ENCODE peak calls at places on chromosome 15, in nine cellular contexts. One of them, this sample, is unnamed.

GRCh38 chr15:40501487-40501886 is 30.7 kb downstream of the CHST14 start:
- DNase-seq in left lung: no peak
- DNase-seq in neural progenitor cell: no peak
- DNase-seq in osteoblast: no peak
- DNase-seq in IMR-90: no peak
- DNase-seq in right cardiac atrium: no peak
- DNase-seq in RWPE2: no peak
- DNase-seq in right lobe of liver: no peak
- DNase-seq in heart right ventricle: no peak
- DNase-seq in this sample: no peak

GRCh38 chr15:51128701-51129100 is 34.0 kb upstream of the TNFAIP8L3 start:
- DNase-seq in RWPE2: no peak
- DNase-seq in osteoblast: no peak
- DNase-seq in left lung: no peak
- DNase-seq in right cardiac atrium: no peak
- DNase-seq in right lobe of liver: no peak
- DNase-seq in neural progenitor cell: no peak
- DNase-seq in heart right ventricle: no peak
- DNase-seq in IMR-90: peak; percentile 22
- DNase-seq in this sample: no peak

GRCh38 chr15:44193651-44194396 is 1.2 kb downstream of the FRMD5 start:
- DNase-seq in heart right ventricle: no peak
- DNase-seq in RWPE2: no peak
- DNase-seq in neural progenitor cell: peak; percentile 62
- DNase-seq in left lung: no peak
- DNase-seq in right cardiac atrium: no peak
- DNase-seq in IMR-90: peak; percentile 55
- DNase-seq in right lobe of liver: no peak
- DNase-seq in osteoblast: peak; percentile 77
- DNase-seq in this sample: no peak

GRCh38 chr15:62343397-62343796 is 178.3 kb upstream of the C2CD4B start:
- DNase-seq in osteoblast: no peak
- DNase-seq in IMR-90: no peak
- DNase-seq in RWPE2: no peak
- DNase-seq in right cardiac atrium: no peak
- DNase-seq in neural progenitor cell: no peak
- DNase-seq in right lobe of liver: no peak
- DNase-seq in left lung: no peak
- DNase-seq in heart right ventricle: no peak
- DNase-seq in this sample: no peak

GRCh38 chr15:29695486-29696167 is 126.6 kb downstream of the TJP1 start:
- DNase-seq in RWPE2: no peak
- DNase-seq in left lung: no peak
- DNase-seq in right cardiac atrium: no peak
- DNase-seq in IMR-90: no peak
- DNase-seq in right lobe of liver: no peak
- DNase-seq in osteoblast: no peak
- DNase-seq in neural progenitor cell: peak; percentile 49
- DNase-seq in heart right ventricle: no peak
- DNase-seq in this sample: no peak

GRCh38 chr15:57364282-57365007 is 11.9 kb upstream of the CGNL1 start:
- DNase-seq in osteoblast: peak; percentile 59
- DNase-seq in left lung: no peak
- DNase-seq in heart right ventricle: no peak
- DNase-seq in RWPE2: no peak
- DNase-seq in IMR-90: peak; percentile 17
- DNase-seq in right cardiac atrium: peak; percentile 66
- DNase-seq in neural progenitor cell: peak; percentile 57
- DNase-seq in right lobe of liver: no peak
- DNase-seq in this sample: no peak

GRCh38 chr15:57502116-57502515 is 89.6 kb upstream of the MYZAP start:
- DNase-seq in right cardiac atrium: no peak
- DNase-seq in right lobe of liver: no peak
- DNase-seq in heart right ventricle: no peak
- DNase-seq in left lung: no peak
- DNase-seq in osteoblast: no peak
- DNase-seq in neural progenitor cell: no peak
- DNase-seq in RWPE2: no peak
- DNase-seq in IMR-90: no peak
- DNase-seq in this sample: no peak

GRCh38 chr15:51313644-51314280 is 24.6 kb downstream of the CYP19A1 start:
- DNase-seq in IMR-90: no peak
- DNase-seq in neural progenitor cell: no peak
- DNase-seq in left lung: no peak
- DNase-seq in RWPE2: no peak
- DNase-seq in right cardiac atrium: no peak
- DNase-seq in osteoblast: no peak
- DNase-seq in heart right ventricle: no peak
- DNase-seq in right lobe of liver: no peak
- DNase-seq in this sample: no peak

GRCh38 chr15:68479406-68479805 is 47.4 kb upstream of the ITGA11 start:
- DNase-seq in left lung: no peak
- DNase-seq in neural progenitor cell: no peak
- DNase-seq in osteoblast: peak; percentile 79
- DNase-seq in right lobe of liver: no peak
- DNase-seq in right cardiac atrium: peak; percentile 83
- DNase-seq in RWPE2: no peak
- DNase-seq in heart right ventricle: peak; percentile 32
- DNase-seq in IMR-90: peak; percentile 59
- DNase-seq in this sample: no peak

GRCh38 chr15:70248116-70249025 is 150.7 kb upstream of the TLE3 start:
- DNase-seq in RWPE2: peak; percentile 63
- DNase-seq in heart right ventricle: no peak
- DNase-seq in right lobe of liver: no peak
- DNase-seq in IMR-90: no peak
- DNase-seq in osteoblast: peak; percentile 73
- DNase-seq in left lung: no peak
- DNase-seq in right cardiac atrium: no peak
- DNase-seq in neural progenitor cell: peak; percentile 76
- DNase-seq in this sample: peak; percentile 19

GRCh38 chr15:58260186-58260910 is 122.2 kb downstream of the AQP9 start:
- DNase-seq in heart right ventricle: no peak
- DNase-seq in left lung: no peak
- DNase-seq in neural progenitor cell: no peak
- DNase-seq in osteoblast: no peak
- DNase-seq in RWPE2: no peak
- DNase-seq in right cardiac atrium: peak; percentile 59
- DNase-seq in IMR-90: peak; percentile 16
- DNase-seq in right lobe of liver: no peak
- DNase-seq in this sample: no peak

GRCh38 chr15:72584006-72584405 is 70.5 kb upstream of the GOLGA6B start:
- DNase-seq in right cardiac atrium: no peak
- DNase-seq in RWPE2: no peak
- DNase-seq in IMR-90: peak; percentile 25
- DNase-seq in right lobe of liver: no peak
- DNase-seq in osteoblast: no peak
- DNase-seq in heart right ventricle: no peak
- DNase-seq in left lung: no peak
- DNase-seq in neural progenitor cell: peak; percentile 11
- DNase-seq in this sample: no peak

GRCh38 chr15:41557673-41558399 is 1.2 kb upstream of the TYRO3 start:
- DNase-seq in right cardiac atrium: peak; percentile 82
- DNase-seq in right lobe of liver: no peak
- DNase-seq in RWPE2: no peak
- DNase-seq in IMR-90: peak; percentile 67
- DNase-seq in osteoblast: peak; percentile 97
- DNase-seq in heart right ventricle: no peak
- DNase-seq in left lung: peak; percentile 86
- DNase-seq in neural progenitor cell: peak; percentile 90
- DNase-seq in this sample: peak; percentile 85

GRCh38 chr15:73926191-73927002 is at the start of gene LOXL1:
- DNase-seq in RWPE2: no peak
- DNase-seq in left lung: peak; percentile 88
- DNase-seq in IMR-90: peak; percentile 92
- DNase-seq in right cardiac atrium: peak; percentile 91
- DNase-seq in osteoblast: peak; percentile 100
- DNase-seq in heart right ventricle: peak; percentile 70
- DNase-seq in right lobe of liver: no peak
- DNase-seq in neural progenitor cell: peak; percentile 91
- DNase-seq in this sample: peak; percentile 88
- H3K27ac ChIP-seq in RWPE2: peak within 1 kb of the TSS; percentile 70
- H3K27ac ChIP-seq in left lung: peak within 1 kb of the TSS; percentile 67
- H3K27ac ChIP-seq in IMR-90: peak within 1 kb of the TSS; percentile 96
- H3K27ac ChIP-seq in right cardiac atrium: peak within 1 kb of the TSS; percentile 66
- H3K27ac ChIP-seq in osteoblast: peak within 1 kb of the TSS; percentile 65
- H3K27ac ChIP-seq in heart right ventricle: peak within 1 kb of the TSS; percentile 92
- H3K27ac ChIP-seq in right lobe of liver: no peak within 1 kb of the TSS
- H3K27ac ChIP-seq in neural progenitor cell: no peak within 1 kb of the TSS
- H3K27ac ChIP-seq in this sample: peak within 1 kb of the TSS; percentile 88

DNA sequence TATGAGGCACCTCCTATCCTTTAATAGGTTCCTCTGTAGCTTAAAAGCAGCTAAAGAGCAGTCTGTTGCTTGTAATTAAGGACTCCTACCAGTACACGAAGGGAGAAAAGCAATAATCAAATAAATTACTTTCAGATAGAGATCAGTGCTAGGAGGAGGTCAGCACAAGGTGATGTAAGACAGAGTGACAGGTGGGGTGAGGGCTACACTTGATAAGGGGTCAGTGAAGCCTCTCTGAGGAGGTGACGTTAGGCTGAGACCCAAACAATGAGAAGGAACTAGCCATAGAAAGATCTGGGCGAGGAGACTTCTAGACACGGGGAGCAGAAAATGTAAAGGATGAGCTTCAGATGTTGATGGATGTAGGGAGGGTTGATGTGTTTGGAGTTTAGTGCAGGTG is 57.7 kb upstream of the BLM start:
- DNase-seq in neural progenitor cell: no peak
- DNase-seq in left lung: no peak
- DNase-seq in IMR-90: no peak
- DNase-seq in osteoblast: no peak
- DNase-seq in right lobe of liver: no peak
- DNase-seq in RWPE2: no peak
- DNase-seq in heart right ventricle: no peak
- DNase-seq in right cardiac atrium: no peak
- DNase-seq in this sample: no peak
- H3K4me1 ChIP-seq in neural progenitor cell: peaks cover 5% of the 10 kb centered on the region
- H3K4me1 ChIP-seq in left lung: peaks cover 48% of the 10 kb centered on the region
- H3K4me1 ChIP-seq in IMR-90: peaks cover 8% of the 10 kb centered on the region
- H3K4me1 ChIP-seq in osteoblast: peaks cover 26% of the 10 kb centered on the region
- H3K4me1 ChIP-seq in right lobe of liver: no peaks in the 10 kb centered on the region
- H3K4me1 ChIP-seq in RWPE2: peaks cover 4% of the 10 kb centered on the region
- H3K4me1 ChIP-seq in heart right ventricle: no peaks in the 10 kb centered on the region
- H3K4me1 ChIP-seq in right cardiac atrium: no peaks in the 10 kb centered on the region
- H3K4me1 ChIP-seq in this sample: peaks cover 20% of the 10 kb centered on the region

GRCh38 chr15:76169013-76169412 is 109.2 kb downstream of the TMEM266 start:
- DNase-seq in RWPE2: no peak
- DNase-seq in right cardiac atrium: no peak
- DNase-seq in heart right ventricle: no peak
- DNase-seq in IMR-90: peak; percentile 29
- DNase-seq in right lobe of liver: no peak
- DNase-seq in left lung: no peak
- DNase-seq in neural progenitor cell: no peak
- DNase-seq in osteoblast: peak; percentile 72
- DNase-seq in this sample: peak; percentile 52

GRCh38 chr15:76170426-76170800 is 110.6 kb downstream of the TMEM266 start:
- DNase-seq in right lobe of liver: no peak
- DNase-seq in heart right ventricle: no peak
- DNase-seq in left lung: peak; percentile 56
- DNase-seq in IMR-90: no peak
- DNase-seq in RWPE2: no peak
- DNase-seq in osteoblast: peak; percentile 50
- DNase-seq in neural progenitor cell: no peak
- DNase-seq in right cardiac atrium: no peak
- DNase-seq in this sample: no peak

GRCh38 chr15:76165951-76166350 is 106.2 kb downstream of the TMEM266 start:
- DNase-seq in heart right ventricle: no peak
- DNase-seq in right cardiac atrium: no peak
- DNase-seq in neural progenitor cell: no peak
- DNase-seq in RWPE2: no peak
- DNase-seq in right lobe of liver: no peak
- DNase-seq in osteoblast: no peak
- DNase-seq in left lung: peak; percentile 60
- DNase-seq in IMR-90: no peak
- DNase-seq in this sample: no peak

GRCh38 chr15:76169792-76170425 is 110.1 kb downstream of the TMEM266 start:
- DNase-seq in RWPE2: no peak
- DNase-seq in left lung: peak; percentile 52
- DNase-seq in osteoblast: peak; percentile 85
- DNase-seq in heart right ventricle: no peak
- DNase-seq in right lobe of liver: no peak
- DNase-seq in neural progenitor cell: no peak
- DNase-seq in right cardiac atrium: peak; percentile 71
- DNase-seq in IMR-90: no peak
- DNase-seq in this sample: no peak

DNA sequence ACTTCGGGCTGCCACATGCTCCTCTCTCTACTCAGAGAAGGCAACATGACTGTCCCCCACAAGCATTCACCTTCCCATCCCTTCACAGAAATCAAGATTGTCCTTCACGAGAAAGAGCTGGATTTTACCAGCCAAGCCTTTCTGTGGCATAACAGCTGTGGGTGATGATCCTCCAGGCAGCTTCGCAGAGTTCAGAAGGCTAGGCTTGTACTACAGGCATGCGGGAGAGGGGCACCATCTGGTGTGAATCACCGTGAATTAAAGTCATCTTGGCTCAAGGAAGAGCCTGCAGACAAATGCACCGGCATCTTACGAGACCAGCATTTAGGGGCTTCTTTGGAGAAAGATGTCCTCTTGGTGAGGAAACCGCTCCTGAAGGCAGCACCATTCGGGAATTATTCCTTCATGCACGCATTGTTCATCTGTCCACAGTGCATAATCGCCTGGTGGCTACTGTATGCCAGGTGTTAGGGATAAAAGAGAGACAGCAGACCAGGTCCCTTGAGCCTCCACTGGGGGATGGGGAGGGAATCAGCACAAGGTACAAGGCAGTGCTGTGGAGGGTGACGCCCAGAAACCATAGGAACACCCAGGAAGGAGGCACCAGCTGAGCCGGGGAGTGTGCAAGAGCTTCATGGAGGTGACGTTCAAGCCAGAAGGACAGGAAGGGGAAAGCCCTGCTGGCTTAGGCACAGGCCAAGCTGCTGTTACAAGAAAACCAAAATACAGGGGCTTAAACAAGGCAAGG is 108.6 kb downstream of the TMEM266 start:
- DNase-seq in right lobe of liver: no peak
- DNase-seq in left lung: peak; percentile 32
- DNase-seq in right cardiac atrium: no peak
- DNase-seq in IMR-90: no peak
- DNase-seq in heart right ventricle: no peak
- DNase-seq in RWPE2: no peak
- DNase-seq in osteoblast: peak; percentile 65
- DNase-seq in neural progenitor cell: no peak
- DNase-seq in this sample: no peak
- H3K27ac ChIP-seq in right lobe of liver: no peak overlapping the region
- H3K27ac ChIP-seq in left lung: no peak overlapping the region
- H3K27ac ChIP-seq in right cardiac atrium: no peak overlapping the region
- H3K27ac ChIP-seq in IMR-90: no peak overlapping the region
- H3K27ac ChIP-seq in heart right ventricle: no peak overlapping the region
- H3K27ac ChIP-seq in RWPE2: no peak overlapping the region
- H3K27ac ChIP-seq in osteoblast: no peak overlapping the region
- H3K27ac ChIP-seq in neural progenitor cell: no peak overlapping the region
- H3K27ac ChIP-seq in this sample: no peak overlapping the region

DNA sequence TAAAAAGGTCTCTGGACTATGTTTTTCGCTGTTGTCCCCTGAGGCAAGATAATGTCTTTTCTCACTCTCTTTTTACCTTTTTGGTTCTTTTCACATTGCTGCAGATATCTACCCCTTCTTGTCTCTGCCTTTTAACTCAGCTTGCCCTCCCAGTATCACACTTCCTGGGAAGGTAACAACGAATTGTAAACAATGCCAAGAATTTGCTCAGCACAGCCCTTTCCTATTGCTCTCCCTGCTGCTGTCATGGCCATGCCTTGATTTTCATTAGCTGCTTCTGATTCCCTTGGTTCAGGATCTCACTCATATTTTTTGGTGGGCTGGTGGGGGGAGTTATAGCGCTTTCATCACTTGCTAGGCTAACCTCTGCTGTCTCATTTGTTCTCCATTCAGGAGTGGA is 123.1 kb upstream of the DPH6 start:
- DNase-seq in RWPE2: no peak
- DNase-seq in left lung: no peak
- DNase-seq in IMR-90: no peak
- DNase-seq in right cardiac atrium: no peak
- DNase-seq in osteoblast: no peak
- DNase-seq in heart right ventricle: no peak
- DNase-seq in right lobe of liver: no peak
- DNase-seq in neural progenitor cell: no peak
- DNase-seq in this sample: no peak
- H3K4me1 ChIP-seq in RWPE2: no peaks in the 10 kb centered on the region
- H3K4me1 ChIP-seq in left lung: peaks cover 8% of the 10 kb centered on the region
- H3K4me1 ChIP-seq in IMR-90: peaks cover 2% of the 10 kb centered on the region
- H3K4me1 ChIP-seq in right cardiac atrium: peaks cover 5% of the 10 kb centered on the region
- H3K4me1 ChIP-seq in osteoblast: peaks cover 5% of the 10 kb centered on the region
- H3K4me1 ChIP-seq in heart right ventricle: peaks cover 40% of the 10 kb centered on the region
- H3K4me1 ChIP-seq in right lobe of liver: no peaks in the 10 kb centered on the region
- H3K4me1 ChIP-seq in neural progenitor cell: peaks cover 7% of the 10 kb centered on the region
- H3K4me1 ChIP-seq in this sample: no peaks in the 10 kb centered on the region

This sample was measured in SJCRH30.